ENCODE peak calls at places on chromosomes 6 and 20, in seven cellular contexts. One of them, this sample, is unnamed.

GRCh38 chr6:57254055-57254717 is 32.1 kb upstream of the RAB23 start:
- DNase-seq in dorsolateral prefrontal cortex: no peak
- DNase-seq in psoas muscle: no peak
- DNase-seq in progenitor cell of endocrine pancreas: peak
- DNase-seq in OCI-LY7: no peak
- DNase-seq in GM12878: no peak
- DNase-seq in naive thymus-derived CD8-positive, alpha-beta T cell: no peak
- DNase-seq in this sample: no peak

GRCh38 chr20:17646901-17647301 is 35.1 kb downstream of the RRBP1 start:
- DNase-seq in psoas muscle: peak
- DNase-seq in dorsolateral prefrontal cortex: no peak
- DNase-seq in naive thymus-derived CD8-positive, alpha-beta T cell: no peak
- DNase-seq in OCI-LY7: peak
- DNase-seq in progenitor cell of endocrine pancreas: no peak
- DNase-seq in GM12878: no peak
- DNase-seq in this sample: no peak

GRCh38 chr6:150573041-150573681 is 26.5 kb upstream of the PLEKHG1 start:
- DNase-seq in OCI-LY7: no peak
- DNase-seq in naive thymus-derived CD8-positive, alpha-beta T cell: no peak
- DNase-seq in psoas muscle: no peak
- DNase-seq in progenitor cell of endocrine pancreas: no peak
- DNase-seq in dorsolateral prefrontal cortex: no peak
- DNase-seq in GM12878: no peak
- DNase-seq in this sample: no peak

GRCh38 chr6:151379933-151380847 is 11.2 kb downstream of the ZBTB2 start:
- DNase-seq in psoas muscle: no peak
- DNase-seq in GM12878: no peak
- DNase-seq in OCI-LY7: no peak
- DNase-seq in progenitor cell of endocrine pancreas: no peak
- DNase-seq in naive thymus-derived CD8-positive, alpha-beta T cell: no peak
- DNase-seq in dorsolateral prefrontal cortex: no peak
- DNase-seq in this sample: no peak

GRCh38 chr6:90611996-90612690 is 25.3 kb upstream of the MAP3K7 start:
- DNase-seq in naive thymus-derived CD8-positive, alpha-beta T cell: no peak
- DNase-seq in dorsolateral prefrontal cortex: no peak
- DNase-seq in GM12878: no peak
- DNase-seq in OCI-LY7: no peak
- DNase-seq in psoas muscle: no peak
- DNase-seq in progenitor cell of endocrine pancreas: no peak
- DNase-seq in this sample: no peak

GRCh38 chr20:39016496-39016895 is 54.4 kb downstream of the DHX35 start:
- DNase-seq in dorsolateral prefrontal cortex: no peak
- DNase-seq in OCI-LY7: no peak
- DNase-seq in GM12878: no peak
- DNase-seq in psoas muscle: no peak
- DNase-seq in naive thymus-derived CD8-positive, alpha-beta T cell: no peak
- DNase-seq in progenitor cell of endocrine pancreas: no peak
- DNase-seq in this sample: no peak

GRCh38 chr6:14429396-14429795 is 311.8 kb downstream of the CD83 start:
- DNase-seq in psoas muscle: no peak
- DNase-seq in progenitor cell of endocrine pancreas: no peak
- DNase-seq in GM12878: no peak
- DNase-seq in OCI-LY7: no peak
- DNase-seq in naive thymus-derived CD8-positive, alpha-beta T cell: no peak
- DNase-seq in dorsolateral prefrontal cortex: no peak
- DNase-seq in this sample: no peak

GRCh38 chr6:168439791-168440491 is 1.0 kb upstream of the SMOC2 start:
- DNase-seq in dorsolateral prefrontal cortex: no peak
- DNase-seq in GM12878: no peak
- DNase-seq in naive thymus-derived CD8-positive, alpha-beta T cell: no peak
- DNase-seq in psoas muscle: no peak
- DNase-seq in OCI-LY7: no peak
- DNase-seq in progenitor cell of endocrine pancreas: no peak
- DNase-seq in this sample: no peak

GRCh38 chr6:29502597-29502996 is 14.8 kb upstream of the MAS1L start:
- DNase-seq in OCI-LY7: no peak
- DNase-seq in naive thymus-derived CD8-positive, alpha-beta T cell: no peak
- DNase-seq in GM12878: no peak
- DNase-seq in progenitor cell of endocrine pancreas: no peak
- DNase-seq in psoas muscle: no peak
- DNase-seq in dorsolateral prefrontal cortex: no peak
- DNase-seq in this sample: peak

GRCh38 chr20:22312744-22313346 is 271.5 kb downstream of the FOXA2 start:
- DNase-seq in OCI-LY7: peak
- DNase-seq in dorsolateral prefrontal cortex: no peak
- DNase-seq in GM12878: no peak
- DNase-seq in progenitor cell of endocrine pancreas: peak
- DNase-seq in psoas muscle: no peak
- DNase-seq in naive thymus-derived CD8-positive, alpha-beta T cell: no peak
- DNase-seq in this sample: peak

GRCh38 chr6:125787791-125788190 is 3.0 kb upstream of the NCOA7 start:
- DNase-seq in OCI-LY7: peak
- DNase-seq in psoas muscle: no peak
- DNase-seq in GM12878: no peak
- DNase-seq in naive thymus-derived CD8-positive, alpha-beta T cell: no peak
- DNase-seq in dorsolateral prefrontal cortex: no peak
- DNase-seq in progenitor cell of endocrine pancreas: no peak
- DNase-seq in this sample: peak

GRCh38 chr6:147508871-147509608 is 550 bp downstream of the SAMD5 start:
- DNase-seq in OCI-LY7: no peak
- DNase-seq in dorsolateral prefrontal cortex: no peak
- DNase-seq in psoas muscle: peak
- DNase-seq in GM12878: no peak
- DNase-seq in progenitor cell of endocrine pancreas: no peak
- DNase-seq in naive thymus-derived CD8-positive, alpha-beta T cell: no peak
- DNase-seq in this sample: no peak

GRCh38 chr6:137148291-137149076 is 25.0 kb downstream of the IL22RA2 start:
- DNase-seq in GM12878: no peak
- DNase-seq in naive thymus-derived CD8-positive, alpha-beta T cell: no peak
- DNase-seq in psoas muscle: no peak
- DNase-seq in dorsolateral prefrontal cortex: no peak
- DNase-seq in progenitor cell of endocrine pancreas: no peak
- DNase-seq in OCI-LY7: no peak
- DNase-seq in this sample: no peak

GRCh38 chr6:15017251-15017650 is 228.6 kb upstream of the JARID2 start:
- DNase-seq in GM12878: no peak
- DNase-seq in progenitor cell of endocrine pancreas: no peak
- DNase-seq in naive thymus-derived CD8-positive, alpha-beta T cell: no peak
- DNase-seq in dorsolateral prefrontal cortex: no peak
- DNase-seq in psoas muscle: peak
- DNase-seq in OCI-LY7: no peak
- DNase-seq in this sample: peak

GRCh38 chr20:62728028-62728780 is 19.6 kb downstream of the NTSR1 start:
- DNase-seq in dorsolateral prefrontal cortex: no peak
- DNase-seq in naive thymus-derived CD8-positive, alpha-beta T cell: no peak
- DNase-seq in OCI-LY7: no peak
- DNase-seq in progenitor cell of endocrine pancreas: no peak
- DNase-seq in GM12878: no peak
- DNase-seq in psoas muscle: peak
- DNase-seq in this sample: no peak

GRCh38 chr6:122381494-122382083 is 17.9 kb upstream of the HSF2 start:
- DNase-seq in OCI-LY7: peak
- DNase-seq in dorsolateral prefrontal cortex: peak
- DNase-seq in psoas muscle: peak
- DNase-seq in progenitor cell of endocrine pancreas: peak
- DNase-seq in GM12878: peak
- DNase-seq in naive thymus-derived CD8-positive, alpha-beta T cell: peak
- DNase-seq in this sample: peak

GRCh38 chr20:59141818-59142581 is 21.6 kb upstream of the ZNF831 start:
- DNase-seq in GM12878: no peak
- DNase-seq in psoas muscle: no peak
- DNase-seq in dorsolateral prefrontal cortex: no peak
- DNase-seq in naive thymus-derived CD8-positive, alpha-beta T cell: no peak
- DNase-seq in OCI-LY7: peak
- DNase-seq in progenitor cell of endocrine pancreas: no peak
- DNase-seq in this sample: no peak

GRCh38 chr20:46872315-46873211 is 22.1 kb upstream of the EYA2 start:
- DNase-seq in progenitor cell of endocrine pancreas: no peak
- DNase-seq in OCI-LY7: peak
- DNase-seq in GM12878: no peak
- DNase-seq in psoas muscle: no peak
- DNase-seq in dorsolateral prefrontal cortex: peak
- DNase-seq in naive thymus-derived CD8-positive, alpha-beta T cell: no peak
- DNase-seq in this sample: no peak

GRCh38 chr6:56046576-56046975 is 171.2 kb upstream of the BMP5 start:
- DNase-seq in psoas muscle: no peak
- DNase-seq in naive thymus-derived CD8-positive, alpha-beta T cell: no peak
- DNase-seq in OCI-LY7: no peak
- DNase-seq in dorsolateral prefrontal cortex: no peak
- DNase-seq in GM12878: no peak
- DNase-seq in progenitor cell of endocrine pancreas: no peak
- DNase-seq in this sample: peak

GRCh38 chr6:17031961-17032360 is 69.9 kb upstream of the STMND1 start:
- DNase-seq in naive thymus-derived CD8-positive, alpha-beta T cell: no peak
- DNase-seq in dorsolateral prefrontal cortex: peak
- DNase-seq in psoas muscle: no peak
- DNase-seq in OCI-LY7: no peak
- DNase-seq in progenitor cell of endocrine pancreas: no peak
- DNase-seq in GM12878: no peak
- DNase-seq in this sample: no peak

GRCh38 chr6:64224819-64225218 is 589.2 kb downstream of the PHF3 start:
- DNase-seq in OCI-LY7: no peak
- DNase-seq in progenitor cell of endocrine pancreas: no peak
- DNase-seq in psoas muscle: peak
- DNase-seq in dorsolateral prefrontal cortex: no peak
- DNase-seq in GM12878: no peak
- DNase-seq in naive thymus-derived CD8-positive, alpha-beta T cell: no peak
- DNase-seq in this sample: no peak

GRCh38 chr6:123338394-123338793 is 298.4 kb downstream of the TRDN start:
- DNase-seq in psoas muscle: peak
- DNase-seq in naive thymus-derived CD8-positive, alpha-beta T cell: no peak
- DNase-seq in progenitor cell of endocrine pancreas: no peak
- DNase-seq in GM12878: no peak
- DNase-seq in OCI-LY7: no peak
- DNase-seq in dorsolateral prefrontal cortex: no peak
- DNase-seq in this sample: no peak

GRCh38 chr6:90123796-90124195 is 172.8 kb downstream of the BACH2 start:
- DNase-seq in OCI-LY7: no peak
- DNase-seq in psoas muscle: no peak
- DNase-seq in naive thymus-derived CD8-positive, alpha-beta T cell: no peak
- DNase-seq in dorsolateral prefrontal cortex: no peak
- DNase-seq in progenitor cell of endocrine pancreas: no peak
- DNase-seq in GM12878: no peak
- DNase-seq in this sample: no peak

GRCh38 chr6:122753688-122754056 is 25.8 kb upstream of the FABP7 start:
- DNase-seq in progenitor cell of endocrine pancreas: no peak
- DNase-seq in dorsolateral prefrontal cortex: no peak
- DNase-seq in OCI-LY7: no peak
- DNase-seq in naive thymus-derived CD8-positive, alpha-beta T cell: no peak
- DNase-seq in GM12878: no peak
- DNase-seq in psoas muscle: no peak
- DNase-seq in this sample: peak

GRCh38 chr20:36836591-36837329 is 39.2 kb upstream of the TLDC2 start:
- DNase-seq in GM12878: no peak
- DNase-seq in OCI-LY7: peak
- DNase-seq in progenitor cell of endocrine pancreas: no peak
- DNase-seq in dorsolateral prefrontal cortex: peak
- DNase-seq in psoas muscle: no peak
- DNase-seq in naive thymus-derived CD8-positive, alpha-beta T cell: peak
- DNase-seq in this sample: peak

GRCh38 chr6:130937942-130938604 is 110.9 kb downstream of the SMLR1 start:
- DNase-seq in progenitor cell of endocrine pancreas: no peak
- DNase-seq in OCI-LY7: no peak
- DNase-seq in dorsolateral prefrontal cortex: no peak
- DNase-seq in psoas muscle: no peak
- DNase-seq in naive thymus-derived CD8-positive, alpha-beta T cell: no peak
- DNase-seq in GM12878: no peak
- DNase-seq in this sample: peak

GRCh38 chr20:914727-915498 is 1.2 kb downstream of the ANGPT4 start:
- DNase-seq in psoas muscle: no peak
- DNase-seq in progenitor cell of endocrine pancreas: no peak
- DNase-seq in OCI-LY7: no peak
- DNase-seq in dorsolateral prefrontal cortex: no peak
- DNase-seq in GM12878: no peak
- DNase-seq in naive thymus-derived CD8-positive, alpha-beta T cell: no peak
- DNase-seq in this sample: no peak

GRCh38 chr6:112180095-112180820 is 74.1 kb downstream of the LAMA4 start:
- DNase-seq in GM12878: no peak
- DNase-seq in naive thymus-derived CD8-positive, alpha-beta T cell: peak
- DNase-seq in dorsolateral prefrontal cortex: no peak
- DNase-seq in psoas muscle: no peak
- DNase-seq in progenitor cell of endocrine pancreas: peak
- DNase-seq in OCI-LY7: peak
- DNase-seq in this sample: peak

GRCh38 chr6:75932067-75932466 is 140.4 kb downstream of the IMPG1 start:
- DNase-seq in psoas muscle: no peak
- DNase-seq in progenitor cell of endocrine pancreas: peak
- DNase-seq in naive thymus-derived CD8-positive, alpha-beta T cell: no peak
- DNase-seq in OCI-LY7: peak
- DNase-seq in dorsolateral prefrontal cortex: peak
- DNase-seq in GM12878: no peak
- DNase-seq in this sample: peak

GRCh38 chr6:129860901-129861665 is at the start of gene TMEM244:
- DNase-seq in OCI-LY7: no peak
- DNase-seq in GM12878: no peak
- DNase-seq in psoas muscle: no peak
- DNase-seq in progenitor cell of endocrine pancreas: no peak
- DNase-seq in dorsolateral prefrontal cortex: no peak
- DNase-seq in naive thymus-derived CD8-positive, alpha-beta T cell: no peak
- DNase-seq in this sample: peak

GRCh38 chr6:158825951-158826306 is 6.8 kb upstream of the EZR start:
- DNase-seq in progenitor cell of endocrine pancreas: no peak
- DNase-seq in GM12878: no peak
- DNase-seq in OCI-LY7: no peak
- DNase-seq in psoas muscle: no peak
- DNase-seq in naive thymus-derived CD8-positive, alpha-beta T cell: no peak
- DNase-seq in dorsolateral prefrontal cortex: no peak
- DNase-seq in this sample: no peak

GRCh38 chr6:158257425-158257759 is 54.9 kb upstream of the TULP4 start:
- DNase-seq in progenitor cell of endocrine pancreas: no peak
- DNase-seq in GM12878: no peak
- DNase-seq in naive thymus-derived CD8-positive, alpha-beta T cell: no peak
- DNase-seq in dorsolateral prefrontal cortex: no peak
- DNase-seq in psoas muscle: no peak
- DNase-seq in OCI-LY7: no peak
- DNase-seq in this sample: no peak

GRCh38 chr6:158905277-158905676 is 86.1 kb upstream of the EZR start:
- DNase-seq in GM12878: no peak
- DNase-seq in naive thymus-derived CD8-positive, alpha-beta T cell: no peak
- DNase-seq in psoas muscle: no peak
- DNase-seq in OCI-LY7: peak
- DNase-seq in dorsolateral prefrontal cortex: no peak
- DNase-seq in progenitor cell of endocrine pancreas: no peak
- DNase-seq in this sample: peak

GRCh38 chr20:11687546-11688292 is 230.0 kb upstream of the BTBD3 start:
- DNase-seq in GM12878: no peak
- DNase-seq in psoas muscle: no peak
- DNase-seq in naive thymus-derived CD8-positive, alpha-beta T cell: no peak
- DNase-seq in OCI-LY7: no peak
- DNase-seq in dorsolateral prefrontal cortex: no peak
- DNase-seq in progenitor cell of endocrine pancreas: no peak
- DNase-seq in this sample: no peak

GRCh38 chr6:166393535-166393823 is 10.7 kb upstream of the MPC1 start:
- DNase-seq in psoas muscle: no peak
- DNase-seq in progenitor cell of endocrine pancreas: no peak
- DNase-seq in GM12878: no peak
- DNase-seq in OCI-LY7: no peak
- DNase-seq in dorsolateral prefrontal cortex: no peak
- DNase-seq in naive thymus-derived CD8-positive, alpha-beta T cell: no peak
- DNase-seq in this sample: no peak

GRCh38 chr20:48773837-48774418 is 53.9 kb downstream of the PREX1 start:
- DNase-seq in OCI-LY7: no peak
- DNase-seq in psoas muscle: no peak
- DNase-seq in GM12878: no peak
- DNase-seq in naive thymus-derived CD8-positive, alpha-beta T cell: no peak
- DNase-seq in progenitor cell of endocrine pancreas: no peak
- DNase-seq in dorsolateral prefrontal cortex: no peak
- DNase-seq in this sample: peak

GRCh38 chr6:111720931-111721496 is 115.3 kb upstream of the TRAF3IP2 start:
- DNase-seq in dorsolateral prefrontal cortex: no peak
- DNase-seq in GM12878: no peak
- DNase-seq in psoas muscle: no peak
- DNase-seq in progenitor cell of endocrine pancreas: no peak
- DNase-seq in OCI-LY7: no peak
- DNase-seq in naive thymus-derived CD8-positive, alpha-beta T cell: no peak
- DNase-seq in this sample: no peak

This sample was measured in astrocyte of the spinal cord.